ENCODE peak calls at places on chromosomes 13 and 19, in four cellular contexts. One of them, this sample, is unnamed. For H3K4me1, the result is how much of the 10 kb centered on the place peaks cover.

GRCh38 chr19:38073806-38074685 is 150.0 kb downstream of the DPF1 start:
- DNase-seq in mesendoderm: peak
- DNase-seq in H9: peak
- DNase-seq in neuronal stem cell: peak
- DNase-seq in this sample: peak

GRCh38 chr19:45558399-45558878 is 26.2 kb downstream of the OPA3 start:
- DNase-seq in mesendoderm: peak
- DNase-seq in H9: peak
- DNase-seq in neuronal stem cell: peak
- DNase-seq in this sample: peak

GRCh38 chr19:37078717-37079032 is 442 bp downstream of the ZNF420 start:
- DNase-seq in mesendoderm: no peak
- DNase-seq in H9: no peak
- DNase-seq in neuronal stem cell: no peak
- DNase-seq in this sample: no peak

GRCh38 chr13:57326532-57326931 is 159.5 kb downstream of the PRR20E start:
- DNase-seq in mesendoderm: no peak
- DNase-seq in H9: no peak
- DNase-seq in neuronal stem cell: no peak
- DNase-seq in this sample: no peak

GRCh38 chr13:21124853-21125252 is 51.5 kb downstream of the SKA3 start:
- DNase-seq in mesendoderm: no peak
- DNase-seq in H9: peak
- DNase-seq in neuronal stem cell: no peak
- DNase-seq in this sample: peak

GRCh38 chr13:106033634-106034033 is 501.8 kb downstream of the EFNB2 start:
- DNase-seq in mesendoderm: no peak
- DNase-seq in H9: no peak
- DNase-seq in neuronal stem cell: no peak
- DNase-seq in this sample: peak

GRCh38 chr13:19713186-19713965 is 69.4 kb downstream of the PSPC1 start:
- DNase-seq in mesendoderm: peak
- DNase-seq in H9: no peak
- DNase-seq in neuronal stem cell: no peak
- DNase-seq in this sample: peak

GRCh38 chr13:113406321-113407102 is 42.6 kb upstream of the GRTP1 start:
- DNase-seq in mesendoderm: no peak
- DNase-seq in H9: peak
- DNase-seq in neuronal stem cell: no peak
- DNase-seq in this sample: no peak

GRCh38 chr19:43624933-43625332 is 5.5 kb upstream of the ZNF428 start:
- DNase-seq in mesendoderm: peak
- DNase-seq in H9: peak
- DNase-seq in neuronal stem cell: no peak
- DNase-seq in this sample: peak

GRCh38 chr13:45063261-45063870 is 56.9 kb upstream of the GTF2F2 start:
- DNase-seq in mesendoderm: no peak
- DNase-seq in H9: no peak
- DNase-seq in neuronal stem cell: no peak
- DNase-seq in this sample: peak

GRCh38 chr13:27599845-27600553 is 20.3 kb downstream of the LNX2 start:
- DNase-seq in mesendoderm: peak
- DNase-seq in H9: no peak
- DNase-seq in neuronal stem cell: no peak
- DNase-seq in this sample: peak

GRCh38 chr19:37074111-37074510 is 4.1 kb upstream of the ZNF420 start:
- DNase-seq in mesendoderm: no peak
- DNase-seq in H9: no peak
- DNase-seq in neuronal stem cell: no peak
- DNase-seq in this sample: no peak

GRCh38 chr19:29040951-29041350 is 172.0 kb downstream of the UQCRFS1 start:
- DNase-seq in mesendoderm: no peak
- DNase-seq in H9: peak
- DNase-seq in neuronal stem cell: peak
- DNase-seq in this sample: no peak

GRCh38 chr13:44243198-44243852 is 130.3 kb upstream of the SERP2 start:
- DNase-seq in mesendoderm: peak
- DNase-seq in H9: peak
- DNase-seq in neuronal stem cell: peak
- DNase-seq in this sample: peak

GRCh38 chr13:40916207-40916998 is 102.7 kb downstream of the ELF1 start:
- DNase-seq in mesendoderm: no peak
- DNase-seq in H9: no peak
- DNase-seq in neuronal stem cell: no peak
- DNase-seq in this sample: peak

GRCh38 chr19:29665826-29666633 is 769 bp downstream of the PLEKHF1 start:
- DNase-seq in mesendoderm: peak
- DNase-seq in H9: peak
- DNase-seq in neuronal stem cell: peak
- DNase-seq in this sample: peak

GRCh38 chr13:50320297-50320862 is 305.1 kb downstream of the KCNRG start:
- DNase-seq in mesendoderm: no peak
- DNase-seq in H9: no peak
- DNase-seq in neuronal stem cell: no peak
- DNase-seq in this sample: peak

GRCh38 chr19:58500242-58500641 is 11.6 kb downstream of the SLC27A5 start:
- DNase-seq in mesendoderm: no peak
- DNase-seq in H9: no peak
- DNase-seq in neuronal stem cell: no peak
- DNase-seq in this sample: no peak

GRCh38 chr19:9913237-9914000 is 22.9 kb downstream of the OLFM2 start:
- DNase-seq in mesendoderm: no peak
- DNase-seq in H9: peak
- DNase-seq in neuronal stem cell: no peak
- DNase-seq in this sample: no peak

GRCh38 chr13:28401303-28402056 is 93.4 kb downstream of the FLT1 start:
- DNase-seq in mesendoderm: no peak
- DNase-seq in H9: no peak
- DNase-seq in neuronal stem cell: no peak
- DNase-seq in this sample: peak

GRCh38 chr13:85108356-85108755 is 690.9 kb downstream of the SLITRK6 start:
- DNase-seq in mesendoderm: no peak
- DNase-seq in H9: no peak
- DNase-seq in neuronal stem cell: no peak
- DNase-seq in this sample: no peak

GRCh38 chr13:48656621-48657020 is 2.9 kb downstream of the CYSLTR2 start:
- DNase-seq in mesendoderm: no peak
- DNase-seq in H9: no peak
- DNase-seq in neuronal stem cell: peak
- DNase-seq in this sample: no peak

GRCh38 chr13:114071441-114071840 is 61.0 kb downstream of the RASA3 start:
- DNase-seq in mesendoderm: peak
- DNase-seq in H9: no peak
- DNase-seq in neuronal stem cell: peak
- DNase-seq in this sample: no peak

GRCh38 chr13:110640591-110641029 is 25.3 kb downstream of the NAXD start:
- DNase-seq in mesendoderm: no peak
- DNase-seq in H9: peak
- DNase-seq in neuronal stem cell: no peak
- DNase-seq in this sample: peak

GRCh38 chr13:37791699-37792098 is 77.9 kb downstream of the TRPC4 start:
- DNase-seq in mesendoderm: no peak
- DNase-seq in H9: no peak
- DNase-seq in neuronal stem cell: no peak
- DNase-seq in this sample: peak

GRCh38 chr13:38872693-38873092 is 117.9 kb downstream of the STOML3 start:
- DNase-seq in mesendoderm: peak
- DNase-seq in H9: peak
- DNase-seq in neuronal stem cell: peak
- DNase-seq in this sample: peak

DNA sequence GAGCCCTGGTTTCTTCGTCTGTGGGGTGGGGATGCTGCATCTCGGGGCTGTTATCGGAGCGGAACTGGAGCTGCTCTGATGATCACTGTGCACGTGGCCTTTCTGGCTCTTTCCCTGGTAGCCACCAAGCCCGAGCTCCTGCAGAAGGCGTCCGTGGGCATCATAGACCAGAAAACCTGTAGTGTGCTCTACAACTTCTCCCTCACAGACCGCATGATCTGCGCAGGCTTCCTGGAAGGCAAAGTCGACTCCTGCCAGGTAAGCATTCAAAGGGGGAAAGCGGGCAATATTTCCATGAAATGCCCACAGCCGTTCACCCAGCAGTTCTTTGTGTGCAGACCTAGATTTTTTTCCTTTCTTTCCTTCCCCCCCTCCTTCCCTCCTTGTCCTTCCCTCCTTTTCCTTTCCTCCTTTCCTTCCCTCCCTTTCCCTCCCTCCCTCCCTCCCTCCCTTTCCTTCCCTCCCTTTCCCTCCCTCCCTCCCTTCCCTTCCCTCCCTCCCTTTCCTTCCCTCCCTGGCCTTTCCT is 9.4 kb downstream of the TIMM13 start:
- DNase-seq in mesendoderm: no peak
- DNase-seq in H9: no peak
- DNase-seq in neuronal stem cell: no peak
- DNase-seq in this sample: no peak
- H3K4me1 ChIP-seq in mesendoderm: under half
- H3K4me1 ChIP-seq in H9: under half
- H3K4me1 ChIP-seq in neuronal stem cell: under half
- H3K4me1 ChIP-seq in this sample: under half

GRCh38 chr19:11239377-11240000 is at the start of gene ANGPTL8:
- DNase-seq in mesendoderm: no peak
- DNase-seq in H9: no peak
- DNase-seq in neuronal stem cell: no peak
- DNase-seq in this sample: no peak
- H3K18ac ChIP-seq in mesendoderm: no peak
- H3K18ac ChIP-seq in H9: no peak
- H3K18ac ChIP-seq in neuronal stem cell: peak
- H3K18ac ChIP-seq in this sample: no peak

DNA sequence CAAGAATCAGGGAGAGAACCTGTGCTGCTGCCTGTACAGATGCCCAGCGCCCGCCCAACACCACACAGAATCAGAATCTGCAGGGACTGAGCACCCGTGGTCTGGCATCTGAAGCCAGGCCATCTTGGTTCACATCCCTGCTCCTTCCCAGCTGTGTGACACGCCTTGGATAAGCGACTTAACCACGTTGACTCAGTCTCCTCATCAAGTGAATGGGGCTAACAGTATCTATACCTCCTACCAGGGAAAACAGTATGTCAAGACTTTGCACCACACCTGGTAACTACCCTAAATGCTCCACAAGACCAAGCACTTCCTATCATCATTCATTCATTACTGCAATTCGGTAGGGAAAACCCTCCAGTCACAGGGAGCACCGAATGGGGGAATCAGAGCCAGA is 1.2 kb downstream of the RANBP3 start:
- DNase-seq in mesendoderm: no peak
- DNase-seq in H9: no peak
- DNase-seq in neuronal stem cell: no peak
- DNase-seq in this sample: no peak
- H3K4me1 ChIP-seq in mesendoderm: under half
- H3K4me1 ChIP-seq in H9: under half
- H3K4me1 ChIP-seq in neuronal stem cell: under half
- H3K4me1 ChIP-seq in this sample: under half

GRCh38 chr19:14136509-14137281 is at the start of gene ASF1B:
- DNase-seq in mesendoderm: peak
- DNase-seq in H9: peak
- DNase-seq in neuronal stem cell: peak
- DNase-seq in this sample: peak
- H3K18ac ChIP-seq in mesendoderm: peak
- H3K18ac ChIP-seq in H9: peak
- H3K18ac ChIP-seq in neuronal stem cell: peak
- H3K18ac ChIP-seq in this sample: no peak

GRCh38 chr19:14472202-14472961 is 2.8 kb downstream of the PTGER1 start:
- DNase-seq in mesendoderm: peak
- DNase-seq in H9: peak
- DNase-seq in neuronal stem cell: peak
- DNase-seq in this sample: peak
- H3K4me1 ChIP-seq in mesendoderm: under half
- H3K4me1 ChIP-seq in H9: under half
- H3K4me1 ChIP-seq in neuronal stem cell: under half
- H3K4me1 ChIP-seq in this sample: under half

DNA sequence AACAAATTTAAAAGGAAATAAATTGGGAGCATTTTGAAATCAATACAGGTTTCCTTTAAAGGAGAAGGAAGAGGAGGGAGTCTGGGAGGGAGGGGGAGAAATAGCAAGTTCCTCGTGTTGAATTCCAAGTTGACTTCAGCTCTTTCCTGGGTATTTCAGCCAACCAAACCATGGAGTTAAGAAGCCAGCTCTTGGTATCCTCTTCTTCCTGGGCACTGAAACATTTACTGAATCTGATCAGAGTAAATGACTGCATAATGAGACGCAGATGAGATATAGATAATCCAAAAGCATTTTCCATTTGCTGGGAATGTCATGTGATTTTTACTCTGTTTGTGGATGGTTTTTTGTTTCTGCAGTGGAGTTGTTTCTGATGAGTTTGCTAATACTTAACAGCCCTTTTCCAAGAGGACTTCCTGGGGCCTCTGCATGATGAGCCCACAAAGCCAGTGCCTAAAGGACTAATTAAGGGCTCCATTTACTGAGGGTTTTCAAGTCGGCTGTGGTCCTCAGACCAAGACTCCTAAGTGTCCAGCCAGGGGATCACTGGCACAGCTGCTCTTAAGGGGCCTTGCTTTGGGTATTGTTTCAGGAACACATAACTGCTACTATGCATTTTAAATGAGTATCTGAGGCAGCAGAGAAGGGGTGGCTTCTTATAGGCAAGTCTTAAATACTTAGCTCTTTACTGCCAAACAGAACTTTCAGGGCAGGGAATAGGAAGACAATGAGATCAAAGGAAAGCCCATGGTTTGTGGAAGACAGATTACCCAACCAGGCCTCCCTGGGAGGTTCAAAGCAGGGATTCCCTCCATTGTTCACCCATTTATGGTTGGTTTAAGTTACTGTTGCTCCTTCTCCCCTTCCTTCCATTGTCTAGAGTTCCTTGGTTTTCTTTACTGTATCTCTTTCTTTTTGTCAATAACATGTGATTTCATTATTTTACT is 61.7 kb downstream of the TNFRSF19 start:
- DNase-seq in mesendoderm: peak
- DNase-seq in H9: no peak
- DNase-seq in neuronal stem cell: no peak
- DNase-seq in this sample: no peak
- H3K18ac ChIP-seq in mesendoderm: peak
- H3K18ac ChIP-seq in H9: no peak
- H3K18ac ChIP-seq in neuronal stem cell: no peak
- H3K18ac ChIP-seq in this sample: peak